ENCODE peak calls at places on chromosomes 11 and 22, in nine cellular contexts. R is SK-N-SH, X is fibroblast of mammary gland, G is choroid plexus epithelial cell, M is cardiac fibroblast, S is pancreas, C is neural progenitor cell, E is tibial artery, F is IMR-90. P is an unnamed sample.

GRCh38 chr11:131663403-131664200 is 293.2 kb downstream of the NTM start:
- DNase-seq in F (no peak), M (no peak), G (no peak), X (no peak), S (no peak), R (no peak), E (peak), C (no peak), P (no peak)

GRCh38 chr11:77208535-77208934 is 80.5 kb downstream of the MYO7A start:
- DNase-seq in F (no peak), M (no peak), E (no peak), X (no peak), S (peak), R (no peak), G (no peak), C (no peak), P (no peak)

GRCh38 chr11:67405688-67406339 is 1.9 kb downstream of the TBC1D10C start:
- DNase-seq in E (no peak), C (no peak), M (no peak), R (no peak), G (no peak), F (no peak), X (no peak), S (peak), P (no peak)

GRCh38 chr11:57639321-57640067 is 10.2 kb downstream of the YPEL4 start:
- DNase-seq in R (peak), S (peak), G (peak), E (no peak), X (peak), M (peak), C (peak), F (peak), P (no peak)

GRCh38 chr22:24996420-24996952 is 44.0 kb downstream of the KIAA1671 start:
- DNase-seq in E (no peak), S (no peak), F (no peak), X (peak), R (peak), G (peak), M (peak), C (peak), P (peak)

GRCh38 chr11:65479184-65480145 is 19.4 kb upstream of the MALAT1 start:
- DNase-seq in C (peak), G (peak), S (no peak), R (peak), M (peak), F (peak), E (peak), X (peak), P (peak)

GRCh38 chr11:65172600-65172999 is 2.6 kb downstream of the SPDYC start:
- DNase-seq in E (no peak), G (no peak), M (no peak), R (no peak), X (no peak), S (no peak), F (no peak), C (no peak), P (no peak)

GRCh38 chr22:46058591-46059519 is 81.9 kb upstream of the WNT7B start:
- DNase-seq in F (no peak), G (no peak), M (no peak), S (peak), R (peak), E (peak), C (no peak), X (peak), P (no peak)

GRCh38 chr11:92826136-92826535 is 143.3 kb upstream of the MTNR1B start:
- DNase-seq in G (peak), E (no peak), C (no peak), R (no peak), X (peak), M (no peak), F (peak), S (no peak), P (peak)

GRCh38 chr11:44445500-44446340 is 119.7 kb upstream of the CD82 start:
- DNase-seq in E (peak), M (no peak), X (no peak), C (no peak), S (no peak), G (no peak), F (no peak), R (no peak), P (peak)

GRCh38 chr11:105821366-105821765 is 200.7 kb downstream of the MSANTD4 start:
- DNase-seq in F (no peak), C (no peak), E (no peak), S (no peak), M (no peak), R (no peak), X (no peak), G (no peak), P (no peak)

GRCh38 chr11:61963282-61964057 is 4.0 kb downstream of the FTH1 start:
- DNase-seq in X (peak), R (no peak), F (peak), M (peak), C (no peak), E (peak), G (peak), S (no peak), P (peak)

GRCh38 chr11:119647254-119647653 is 81.7 kb downstream of the NECTIN1 start:
- DNase-seq in C (no peak), X (no peak), M (no peak), S (no peak), R (no peak), E (no peak), F (no peak), G (no peak), P (no peak)

GRCh38 chr11:119509969-119510401 is 87.0 kb upstream of the THY1 start:
- DNase-seq in X (peak), C (no peak), S (no peak), M (peak), R (no peak), F (peak), G (peak), E (no peak), P (peak)

DNA sequence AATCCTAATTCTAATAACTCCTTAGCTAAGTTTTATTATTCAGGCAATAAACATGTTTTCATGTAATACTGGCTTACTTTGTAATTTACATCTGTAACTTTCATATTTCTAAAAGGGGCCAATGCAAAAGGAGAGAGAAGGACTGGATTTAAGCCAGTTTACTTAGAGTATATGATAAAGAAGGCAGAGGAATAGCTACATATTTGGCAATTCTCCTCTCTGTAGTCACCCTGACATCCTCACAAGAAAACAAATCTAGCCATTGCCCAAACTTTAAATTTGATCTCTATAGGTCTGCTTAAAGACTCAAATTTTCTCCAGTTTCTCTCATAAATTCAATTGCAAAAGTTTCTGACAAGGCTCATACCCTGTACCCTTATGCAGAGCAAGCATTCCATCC is 2.1 kb downstream of the FIBIN start:
- DNase-seq in C (no peak), R (no peak), E (no peak), G (peak), M (peak), S (no peak), X (no peak), F (no peak), P (no peak)
- H3K4me3 ChIP-seq in C (no peak), R (no peak), E (peak), G (peak), M (peak), S (no peak), X (peak), F (peak), P (no peak)

GRCh38 chr22:23233746-23234408 is 53.6 kb downstream of the BCR start:
- DNase-seq in M (peak), S (no peak), G (peak), C (no peak), X (peak), F (peak), E (no peak), R (peak), P (no peak)

GRCh38 chr22:23231471-23232093 is 51.3 kb downstream of the BCR start:
- DNase-seq in M (no peak), E (no peak), R (no peak), G (no peak), X (no peak), S (no peak), C (no peak), F (no peak), P (no peak)

GRCh38 chr22:23234409-23235161 is 54.3 kb downstream of the BCR start:
- DNase-seq in F (no peak), G (no peak), X (no peak), R (no peak), E (no peak), C (no peak), M (no peak), S (no peak), P (no peak)

GRCh38 chr22:23232094-23232905 is 52.0 kb downstream of the BCR start:
- DNase-seq in C (no peak), M (no peak), E (no peak), G (no peak), S (no peak), F (no peak), R (no peak), X (no peak), P (no peak)

GRCh38 chr22:23233084-23233501 is 52.8 kb downstream of the BCR start:
- DNase-seq in X (peak), M (peak), E (no peak), S (no peak), R (peak), C (no peak), G (peak), F (no peak), P (no peak)
- TF ChIP-seq CTCF in X (peak), M (peak), E (no peak), S (no peak), R (no peak), C (no peak), G (peak), F (no peak), P (no peak)

DNA sequence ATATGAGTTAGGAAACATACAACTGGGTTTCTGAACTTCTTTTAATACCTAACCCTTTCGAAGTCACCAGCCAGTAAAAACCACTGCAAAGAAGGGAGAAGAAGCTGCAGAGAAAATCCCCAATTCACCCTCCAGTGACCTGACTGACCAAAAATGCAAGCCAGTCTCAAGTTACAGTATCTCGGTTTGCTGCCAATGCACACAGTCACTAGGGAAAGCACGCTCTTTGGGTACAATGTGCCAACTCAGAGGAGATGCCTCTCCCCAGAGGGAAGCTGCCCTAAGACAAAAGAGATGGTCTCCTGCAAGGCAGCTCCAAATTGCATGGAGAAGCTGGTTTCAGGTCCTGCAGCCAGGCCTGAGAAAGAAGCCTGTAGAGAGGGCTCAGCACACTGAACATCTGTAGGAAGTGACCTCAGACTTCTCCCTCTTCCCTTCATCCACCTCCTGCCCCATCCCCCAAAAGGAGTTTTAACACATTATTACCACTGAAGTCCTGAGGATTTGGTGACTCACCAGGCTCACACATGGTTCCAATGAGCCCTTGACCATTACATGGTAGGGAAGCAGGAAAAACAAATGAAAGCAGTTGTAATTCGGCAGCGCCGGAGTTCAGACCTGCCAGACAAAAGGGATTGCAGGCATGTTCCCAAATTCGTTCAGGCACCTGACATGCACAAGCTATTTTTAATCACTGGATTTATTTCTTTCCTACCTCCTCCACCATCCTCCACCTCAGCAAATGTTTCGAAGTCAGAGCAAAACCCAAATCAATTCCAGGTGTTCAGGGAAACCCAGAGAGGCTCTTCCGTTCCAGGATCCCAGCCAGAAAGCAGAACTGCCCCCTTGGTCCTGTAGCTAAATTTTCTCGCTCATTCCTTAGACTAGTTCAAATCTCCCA is 90.1 kb downstream of the ETS1 start:
- DNase-seq in M (peak), C (no peak), F (peak), X (peak), R (peak), G (peak), E (no peak), S (no peak), P (peak)
- H3K4me3 ChIP-seq in M (no peak), C (no peak), F (peak), X (peak), R (peak), G (peak), E (peak), S (no peak), P (no peak)

GRCh38 chr11:34997872-34998548 is 81.6 kb downstream of the PDHX start:
- DNase-seq in S (no peak), F (peak), X (peak), E (no peak), M (peak), R (peak), G (peak), C (no peak), P (peak)
- TF ChIP-seq CTCF in S (no peak), F (peak), X (peak), E (peak), M (peak), R (peak), G (peak), C (peak), P (peak)

GRCh38 chr22:40180403-40180802 is 2.7 kb downstream of the TNRC6B start:
- DNase-seq in C (no peak), G (no peak), E (no peak), R (no peak), F (no peak), M (no peak), S (no peak), X (peak), P (no peak)

GRCh38 chr22:40178417-40179409 is 988 bp downstream of the TNRC6B start:
- DNase-seq in E (no peak), C (peak), R (peak), S (no peak), M (peak), G (peak), X (peak), F (peak), P (peak)

GRCh38 chr22:40181323-40181722 is 3.6 kb downstream of the TNRC6B start:
- DNase-seq in X (no peak), M (no peak), F (no peak), E (no peak), R (no peak), S (no peak), C (no peak), G (no peak), P (no peak)

GRCh38 chr22:40177738-40178416 is at the start of gene TNRC6B:
- DNase-seq in C (peak), G (peak), E (peak), R (peak), S (no peak), X (peak), M (peak), F (peak), P (peak)

DNA sequence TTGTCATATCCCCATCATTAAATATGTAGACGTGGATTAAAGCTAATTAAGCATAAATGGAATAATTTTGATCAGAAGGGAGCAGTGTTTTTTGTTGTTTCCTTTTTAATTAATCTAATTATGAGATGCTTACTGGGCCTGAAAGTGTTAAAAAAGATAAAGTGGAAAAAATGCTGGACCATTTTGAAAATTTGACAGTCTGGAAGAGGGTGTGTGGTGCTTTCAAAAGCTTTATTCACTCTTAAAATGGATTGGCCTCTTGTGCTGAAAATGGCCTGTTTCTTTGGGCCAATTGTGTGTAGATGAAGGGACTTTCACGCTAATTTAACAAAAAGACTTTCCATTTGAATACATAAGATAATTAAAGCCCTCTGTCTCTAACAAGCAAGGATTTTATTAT is 1.8 kb downstream of the TNRC6B start:
- DNase-seq in F (no peak), X (no peak), R (no peak), C (no peak), M (no peak), G (no peak), E (no peak), S (no peak), P (no peak)
- H3K4me3 ChIP-seq in F (peak), X (peak), R (peak), C (peak), M (peak), G (peak), E (peak), S (peak), P (peak)

DNA sequence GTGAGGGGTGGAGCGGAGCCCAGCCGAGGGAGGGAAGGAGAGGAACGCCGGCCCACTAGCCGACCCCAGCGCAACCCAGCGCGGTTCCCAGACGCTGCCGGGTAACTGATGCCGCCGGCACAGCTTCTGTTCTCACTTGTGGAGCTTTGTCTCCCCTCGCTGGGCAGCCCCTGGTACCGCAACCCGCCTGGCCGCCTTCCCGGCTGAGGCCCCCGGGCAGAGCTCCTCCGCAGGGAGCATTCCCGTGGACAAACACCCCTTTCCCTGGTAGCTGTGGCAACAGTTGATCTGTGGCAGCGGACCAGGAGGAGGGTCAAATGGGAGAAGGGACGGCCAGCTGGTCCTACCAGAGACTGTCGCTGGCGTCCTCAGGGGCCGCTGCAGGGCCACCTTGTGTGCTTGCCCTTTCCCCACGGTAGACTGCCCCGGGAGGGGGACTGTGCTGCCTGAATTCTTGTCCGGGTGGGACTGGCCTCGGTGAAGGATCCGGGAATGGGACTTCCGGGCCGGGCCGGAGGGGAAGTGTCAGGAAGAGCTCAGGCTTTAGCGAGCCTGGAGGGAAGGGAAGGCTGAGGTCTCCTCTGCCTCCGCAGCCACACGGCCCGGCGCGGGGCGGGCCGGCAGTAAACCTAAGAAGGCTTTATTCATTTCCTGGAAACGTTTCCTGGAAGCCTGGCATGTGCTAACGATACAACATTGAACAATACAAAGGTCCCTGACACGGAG is 468.0 kb downstream of the OPCML start:
- DNase-seq in G (peak), E (no peak), C (peak), X (peak), M (peak), R (peak), S (peak), F (peak), P (peak)
- TF ChIP-seq CTCF in G (peak), E (no peak), C (peak), X (no peak), M (peak), R (peak), S (peak), F (peak), P (peak)

GRCh38 chr11:117816151-117816741 is 8.3 kb downstream of the FXYD2 start:
- DNase-seq in C (peak), R (peak), G (no peak), E (no peak), M (peak), S (peak), X (peak), F (peak), P (peak)

GRCh38 chr11:117815262-117815803 is 9.2 kb downstream of the FXYD2 start:
- DNase-seq in X (no peak), F (no peak), E (no peak), G (no peak), S (no peak), M (no peak), C (no peak), R (no peak), P (no peak)

GRCh38 chr11:117817213-117818035 is 7.1 kb downstream of the FXYD2 start:
- DNase-seq in E (peak), R (peak), C (peak), S (peak), X (peak), F (peak), M (peak), G (peak), P (peak)

GRCh38 chr11:117818036-117818858 is 6.3 kb downstream of the FXYD2 start:
- DNase-seq in E (no peak), R (no peak), C (no peak), G (peak), X (no peak), M (peak), F (peak), S (no peak), P (peak)

GRCh38 chr11:117816846-117817212 is 7.7 kb downstream of the FXYD2 start:
- DNase-seq in X (no peak), S (no peak), G (no peak), F (no peak), E (no peak), R (no peak), M (no peak), C (no peak), P (no peak)
- H3K4me3 ChIP-seq in X (no peak), S (no peak), G (no peak), F (no peak), E (no peak), R (no peak), M (no peak), C (no peak), P (no peak)

DNA sequence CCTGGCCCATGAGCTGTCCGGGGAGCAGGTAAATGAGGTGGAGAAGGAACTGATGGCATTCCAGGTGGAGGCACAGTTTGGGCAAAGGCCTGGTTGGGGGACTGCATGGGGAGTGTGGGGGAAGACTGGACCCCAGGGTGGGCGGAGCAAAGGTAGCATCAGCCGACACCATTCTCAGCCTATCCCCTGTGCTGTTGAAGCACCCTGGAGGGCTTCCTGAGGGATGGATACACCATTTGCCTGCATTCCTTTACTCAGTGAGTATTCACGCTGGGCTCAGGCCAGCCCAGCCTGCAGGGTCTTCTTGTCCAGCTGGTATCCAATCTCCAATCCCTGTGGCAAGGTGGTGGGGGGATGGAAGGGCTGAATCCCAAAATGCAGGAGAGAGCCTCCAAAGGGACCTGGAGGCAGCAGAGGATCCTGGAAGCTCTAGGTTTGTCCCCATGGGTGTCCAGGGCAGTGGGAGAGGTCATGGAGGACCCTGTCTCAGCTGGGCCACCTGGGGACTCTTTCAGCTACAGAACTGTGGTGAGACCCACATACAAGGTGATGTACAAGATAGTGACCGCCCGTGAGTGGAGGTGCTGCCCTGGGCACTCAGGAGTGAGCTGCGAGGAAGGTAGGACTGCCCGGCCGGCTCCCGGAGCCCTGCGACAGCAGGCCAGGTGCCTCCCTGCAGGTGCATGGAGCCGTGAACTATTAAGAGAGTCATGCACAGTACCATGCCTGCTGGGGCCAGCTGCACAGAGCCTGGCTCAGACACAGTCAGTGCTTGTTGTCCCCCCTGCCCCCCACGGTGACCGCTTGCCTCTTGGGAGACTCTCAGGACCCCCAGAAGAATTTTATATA is 9.5 kb downstream of the EMID1 start:
- DNase-seq in F (no peak), S (peak), C (no peak), M (no peak), R (peak), G (no peak), X (no peak), E (no peak), P (no peak)
- TF ChIP-seq CTCF in F (no peak), S (no peak), C (no peak), M (no peak), R (no peak), G (no peak), X (no peak), E (no peak), P (no peak)

P was measured in epithelial cell of esophagus.